ENCODE peak calls at places on chromosome 3, in four cellular contexts. G is HCT116, M is HepG2, K is GM12878. H is an unnamed sample.

GRCh38 chr3:14266361-14266760 is 87.7 kb downstream of the LSM3 start:
- DNase-seq in G (no peak), M (no peak), K (no peak), H (no peak)

GRCh38 chr3:183699238-183699947 is 1.8 kb downstream of the YEATS2 start:
- DNase-seq in G (no peak), M (no peak), K (no peak), H (no peak)

GRCh38 chr3:2948882-2949281 is 161.3 kb downstream of the IL5RA start:
- DNase-seq in G (no peak), M (no peak), K (no peak), H (no peak)

GRCh38 chr3:102233881-102234280 is 200.9 kb upstream of the ZPLD1 start:
- DNase-seq in G (no peak), M (no peak), K (peak), H (no peak)

GRCh38 chr3:141078200-141078599 is 27.1 kb downstream of the SPSB4 start:
- DNase-seq in G (no peak), M (no peak), K (no peak), H (no peak)

GRCh38 chr3:114406286-114406685 is 112.5 kb downstream of the TIGIT start:
- DNase-seq in G (no peak), M (no peak), K (no peak), H (no peak)

GRCh38 chr3:1987983-1988382 is 110.7 kb upstream of the CNTN4 start:
- DNase-seq in G (no peak), M (no peak), K (no peak), H (no peak)

GRCh38 chr3:17605032-17605431 is 137.4 kb downstream of the TBC1D5 start:
- DNase-seq in G (peak), M (peak), K (no peak), H (no peak)

GRCh38 chr3:45790611-45791010 is 5.7 kb downstream of the SLC6A20 start:
- DNase-seq in G (no peak), M (no peak), K (no peak), H (no peak)

GRCh38 chr3:16538505-16538904 is 25.0 kb upstream of the RFTN1 start:
- DNase-seq in G (no peak), M (no peak), K (no peak), H (no peak)

GRCh38 chr3:175356899-175357324 is 497.8 kb downstream of the NAALADL2 start:
- DNase-seq in G (no peak), M (no peak), K (no peak), H (no peak)

GRCh38 chr3:56799251-56799882 is 2.4 kb downstream of the ARHGEF3 start:
- DNase-seq in G (peak), M (peak), K (no peak), H (peak)

GRCh38 chr3:130504701-130505100 is 12.3 kb upstream of the COL6A6 start:
- DNase-seq in G (no peak), M (no peak), K (no peak), H (no peak)

GRCh38 chr3:60579734-60580133 is 671.5 kb downstream of the FHIT start:
- DNase-seq in G (no peak), M (no peak), K (no peak), H (no peak)

GRCh38 chr3:69671082-69671952 is 67.9 kb upstream of the MITF start:
- DNase-seq in G (peak), M (peak), K (no peak), H (peak)

GRCh38 chr3:187777331-187778046 is 32.2 kb upstream of the BCL6 start:
- DNase-seq in G (no peak), M (no peak), K (peak), H (no peak)

GRCh38 chr3:196202516-196202970 is 8.7 kb downstream of the ZDHHC19 start:
- DNase-seq in G (no peak), M (peak), K (no peak), H (no peak)

GRCh38 chr3:157064402-157064801 is 95.5 kb downstream of the CCNL1 start:
- DNase-seq in G (no peak), M (no peak), K (peak), H (no peak)

GRCh38 chr3:188134079-188134478 is 19.9 kb upstream of the LPP start:
- DNase-seq in G (no peak), M (no peak), K (no peak), H (no peak)

GRCh38 chr3:31879365-31879764 is 101.7 kb downstream of the OSBPL10 start:
- DNase-seq in G (no peak), M (no peak), K (no peak), H (no peak)

GRCh38 chr3:143358155-143358792 is 238.7 kb downstream of the CHST2 start:
- DNase-seq in G (no peak), M (no peak), K (no peak), H (no peak)

GRCh38 chr3:126541628-126542339 is 16.9 kb downstream of the C3orf22 start:
- DNase-seq in G (no peak), M (no peak), K (no peak), H (no peak)

GRCh38 chr3:25457642-25458419 is 29.8 kb downstream of the RARB start:
- DNase-seq in G (no peak), M (no peak), K (no peak), H (peak)

GRCh38 chr3:151169700-151170224 is 33.3 kb downstream of the GPR171 start:
- DNase-seq in G (no peak), M (no peak), K (no peak), H (no peak)

GRCh38 chr3:194785315-194785714 is 99.6 kb downstream of the FAM43A start:
- DNase-seq in G (no peak), M (no peak), K (no peak), H (no peak)

GRCh38 chr3:194780706-194781105 is 95.0 kb downstream of the FAM43A start:
- DNase-seq in G (no peak), M (no peak), K (no peak), H (no peak)

GRCh38 chr3:194781617-194782016 is 95.9 kb downstream of the FAM43A start:
- DNase-seq in G (no peak), M (no peak), K (no peak), H (no peak)

GRCh38 chr3:194784341-194784740 is 98.7 kb downstream of the FAM43A start:
- DNase-seq in G (no peak), M (no peak), K (no peak), H (no peak)

GRCh38 chr3:194782767-194783404 is 97.2 kb downstream of the FAM43A start:
- DNase-seq in G (no peak), M (peak), K (no peak), H (no peak)
- TF ChIP-seq JUND in G (no peak), M (no peak), K (no peak), H (no peak)

GRCh38 chr3:65153850-65154512 is 466.2 kb upstream of the ADAMTS9 start:
- DNase-seq in G (no peak), M (no peak), K (no peak), H (no peak)
- TF ChIP-seq JUND in G (no peak), M (no peak), K (no peak), H (no peak)

DNA sequence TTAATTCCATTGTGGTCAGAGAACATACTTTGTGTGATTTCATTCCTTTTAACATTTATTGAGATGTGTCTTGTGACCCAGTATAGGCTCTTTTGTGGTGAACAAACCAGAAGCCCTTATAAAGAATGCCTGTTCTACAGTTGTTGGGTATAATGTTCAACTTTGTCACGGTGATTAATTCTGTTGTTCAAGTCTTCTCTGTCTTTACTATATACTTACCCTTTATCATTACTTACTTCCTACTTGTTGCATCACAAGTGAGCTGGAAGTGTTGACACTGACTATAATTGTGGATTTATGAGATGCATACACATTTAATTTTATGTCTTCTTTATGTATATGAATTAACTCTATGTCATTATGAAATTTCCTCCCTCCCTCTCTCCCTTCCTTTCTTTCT is 59.7 kb upstream of the TBL1XR1 start:
- DNase-seq in G (no peak), M (no peak), K (no peak), H (no peak)
- TF ChIP-seq JUND in G (no peak), M (no peak), K (no peak), H (no peak)

DNA sequence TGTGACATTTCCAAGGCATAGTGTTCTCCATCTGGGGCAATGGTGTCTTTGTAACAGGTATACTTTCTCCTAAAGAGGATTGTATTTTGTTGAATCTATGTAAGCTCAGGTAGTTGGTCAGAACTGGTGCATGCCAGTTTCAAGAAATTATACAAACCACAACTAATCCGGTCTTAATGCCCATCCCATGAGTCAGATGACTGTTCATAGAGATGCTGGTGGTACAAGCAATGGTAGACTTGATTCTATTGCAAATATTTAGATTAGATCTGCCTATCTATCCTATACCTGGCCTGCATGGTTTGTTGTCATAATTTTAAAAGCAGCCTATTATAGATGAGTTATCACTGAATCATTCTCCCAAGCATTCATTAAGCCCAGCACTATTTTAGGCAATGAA is 43.5 kb downstream of the ATP13A5 start:
- DNase-seq in G (no peak), M (no peak), K (no peak), H (no peak)
- TF ChIP-seq JUND in G (no peak), M (no peak), K (no peak), H (no peak)

GRCh38 chr3:37871858-37872257 is 10.2 kb downstream of the CTDSPL start:
- DNase-seq in G (no peak), M (no peak), K (no peak), H (no peak)

GRCh38 chr3:37876279-37876678 is 14.6 kb downstream of the CTDSPL start:
- DNase-seq in G (no peak), M (no peak), K (no peak), H (no peak)

GRCh38 chr3:37867144-37867543 is 5.5 kb downstream of the CTDSPL start:
- DNase-seq in G (no peak), M (no peak), K (no peak), H (no peak)

DNA sequence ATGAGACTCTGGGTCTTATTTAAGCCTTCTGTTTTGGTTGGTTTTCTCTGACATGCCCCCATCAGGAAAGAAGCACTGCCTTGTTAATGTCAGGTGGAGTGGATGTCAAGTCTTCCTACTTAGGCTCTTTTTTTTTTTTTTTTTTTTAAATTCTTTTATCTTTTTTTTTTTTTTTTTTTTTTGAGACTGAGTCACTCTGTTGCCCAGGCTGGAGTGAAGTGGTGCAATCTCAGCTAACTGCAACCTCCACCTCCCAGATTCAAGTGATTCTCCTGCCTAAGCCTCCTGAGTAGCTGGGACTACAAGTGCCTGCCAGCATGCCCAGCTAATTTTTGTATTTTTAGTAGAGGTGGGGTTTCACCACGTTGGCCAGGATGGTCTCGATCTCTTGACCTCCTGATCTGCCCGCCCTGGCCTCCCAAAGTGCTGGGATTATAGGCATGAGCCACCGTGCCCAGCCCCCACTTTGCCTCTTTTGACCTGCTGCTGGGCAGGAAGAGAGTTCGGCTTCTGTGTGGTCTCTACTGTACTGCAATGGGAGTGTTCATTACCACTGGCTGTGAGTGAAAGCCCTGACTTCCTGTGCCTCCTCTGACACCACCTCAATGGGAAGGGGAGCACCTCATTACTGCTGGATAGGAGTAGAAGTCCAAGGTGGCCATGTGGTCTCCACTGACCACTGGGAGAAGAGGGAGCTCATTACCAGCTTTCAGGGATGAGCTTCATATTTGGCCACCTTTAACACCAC is 10.9 kb downstream of the CTDSPL start:
- DNase-seq in G (no peak), M (no peak), K (no peak), H (no peak)
- TF ChIP-seq JUND in G (no peak), M (no peak), K (no peak), H (no peak)

H was measured in T47D.